ENCODE peak calls at places on chromosomes 16 and 17, in six cellular contexts. U is lower leg skin; F is stimulated activated CD4-positive, alpha-beta T cell treated with anti-CD3 and anti-CD28 coated beads, TNF-alpha, amount 100 ng/mL, for 48 hours; N is CD4-positive, alpha-beta T cell; Y is skeletal muscle cell; O is transverse colon. K is an unnamed sample.

GRCh38 chr16:27235055-27235937 is 32.0 kb downstream of the KDM8 start:
- DNase-seq in U (peak), F (peak), N (peak), Y (peak), O (peak), K (peak)

GRCh38 chr17:28216032-28216431 is 103.0 kb upstream of the TMEM97 start:
- DNase-seq in U (peak), F (no peak), N (no peak), Y (no peak), O (no peak), K (no peak)

GRCh38 chr17:74862108-74862901 is 2.6 kb upstream of the GRIN2C start:
- DNase-seq in U (no peak), F (peak), N (peak), Y (no peak), O (peak), K (no peak)

GRCh38 chr17:45225964-45226530 is 4.4 kb downstream of the FMNL1 start:
- DNase-seq in U (peak), F (peak), N (peak), Y (no peak), O (peak), K (no peak)

GRCh38 chr17:57366558-57367351 is 110.4 kb downstream of the MSI2 start:
- DNase-seq in U (no peak), F (no peak), N (no peak), Y (no peak), O (no peak), K (no peak)

GRCh38 chr16:21268236-21268635 is 9.9 kb downstream of the CRYM start:
- DNase-seq in U (no peak), F (no peak), N (no peak), Y (no peak), O (no peak), K (no peak)

GRCh38 chr16:14444979-14445810 is 184.9 kb downstream of the PARN start:
- DNase-seq in U (no peak), F (no peak), N (no peak), Y (no peak), O (no peak), K (no peak)

GRCh38 chr16:67951485-67951884 is 7.6 kb upstream of the LCAT start:
- DNase-seq in U (no peak), F (no peak), N (no peak), Y (no peak), O (no peak), K (no peak)

GRCh38 chr17:43546317-43547188 is at the start of gene ETV4:
- DNase-seq in U (peak), F (peak), N (peak), Y (peak), O (peak), K (peak)

GRCh38 chr17:17472333-17472920 is 4.4 kb upstream of the MED9 start:
- DNase-seq in U (no peak), F (no peak), N (no peak), Y (no peak), O (no peak), K (no peak)

GRCh38 chr16:88943131-88943664 is 33.8 kb downstream of the CBFA2T3 start:
- DNase-seq in U (no peak), F (no peak), N (no peak), Y (no peak), O (no peak), K (no peak)

GRCh38 chr17:45845376-45846185 is 900 bp downstream of the SPPL2C start:
- DNase-seq in U (no peak), F (no peak), N (no peak), Y (no peak), O (no peak), K (no peak)

GRCh38 chr17:77083547-77083946 is 57.2 kb upstream of the SEC14L1 start:
- DNase-seq in U (no peak), F (no peak), N (no peak), Y (no peak), O (peak), K (no peak)

GRCh38 chr17:61047517-61047916 is 352.1 kb upstream of the TBX2 start:
- DNase-seq in U (no peak), F (no peak), N (no peak), Y (no peak), O (no peak), K (no peak)

GRCh38 chr16:1150511-1150982 is 2.4 kb upstream of the CACNA1H start:
- DNase-seq in U (no peak), F (peak), N (no peak), Y (no peak), O (no peak), K (no peak)

GRCh38 chr16:74107795-74108610 is 188.6 kb upstream of the PSMD7 start:
- DNase-seq in U (no peak), F (peak), N (no peak), Y (no peak), O (peak), K (no peak)

GRCh38 chr16:3036726-3037315 is at the start of gene BICDL2:
- DNase-seq in U (no peak), F (no peak), N (no peak), Y (no peak), O (peak), K (no peak)

GRCh38 chr17:20289984-20290383 is 177.4 kb downstream of the LGALS9B start:
- DNase-seq in U (no peak), F (no peak), N (no peak), Y (no peak), O (no peak), K (no peak)

GRCh38 chr17:47980516-47980915 is 9.6 kb downstream of the CDK5RAP3 start:
- DNase-seq in U (no peak), F (no peak), N (no peak), Y (no peak), O (no peak), K (no peak)

GRCh38 chr17:17073006-17073626 is 30.9 kb downstream of the MPRIP start:
- DNase-seq in U (peak), F (no peak), N (no peak), Y (no peak), O (no peak), K (no peak)

K was measured in astrocyte of the cerebellum.